ENCODE peak calls at places on chromosomes 5 and 9, in eight cellular contexts. One of them, this sample, is unnamed.
A peak's percentile ranks its signal among the peaks of the same experiment; 100 is the strongest.

GRCh38 chr9:128787583-128788156 is 617 bp downstream of the TBC1D13 start:
- DNase-seq in EH: peak; percentile 18
- DNase-seq in GM18507: no peak
- DNase-seq in central memory CD4-positive, alpha-beta T cell: peak; percentile 3
- DNase-seq in AG04450: no peak
- DNase-seq in right lobe of liver: no peak
- DNase-seq in dorsolateral prefrontal cortex: no peak
- DNase-seq in transverse colon: peak; percentile 23
- DNase-seq in this sample: no peak

GRCh38 chr9:95346021-95346420 is 28.5 kb upstream of the FANCC start:
- DNase-seq in EH: no peak
- DNase-seq in GM18507: no peak
- DNase-seq in central memory CD4-positive, alpha-beta T cell: no peak
- DNase-seq in AG04450: no peak
- DNase-seq in right lobe of liver: no peak
- DNase-seq in dorsolateral prefrontal cortex: no peak
- DNase-seq in transverse colon: no peak
- DNase-seq in this sample: no peak

GRCh38 chr9:89171693-89172092 is 6.9 kb downstream of the SHC3 start:
- DNase-seq in EH: peak; percentile 15
- DNase-seq in GM18507: no peak
- DNase-seq in central memory CD4-positive, alpha-beta T cell: no peak
- DNase-seq in AG04450: no peak
- DNase-seq in right lobe of liver: no peak
- DNase-seq in dorsolateral prefrontal cortex: no peak
- DNase-seq in transverse colon: no peak
- DNase-seq in this sample: no peak

GRCh38 chr5:105754056-105754455 is 1916.7 kb downstream of the EFNA5 start:
- DNase-seq in EH: no peak
- DNase-seq in GM18507: no peak
- DNase-seq in central memory CD4-positive, alpha-beta T cell: no peak
- DNase-seq in AG04450: no peak
- DNase-seq in right lobe of liver: no peak
- DNase-seq in dorsolateral prefrontal cortex: no peak
- DNase-seq in transverse colon: no peak
- DNase-seq in this sample: no peak

GRCh38 chr9:33198163-33198562 is 31.0 kb upstream of the B4GALT1 start:
- DNase-seq in EH: peak; percentile 52
- DNase-seq in GM18507: no peak
- DNase-seq in central memory CD4-positive, alpha-beta T cell: no peak
- DNase-seq in AG04450: no peak
- DNase-seq in right lobe of liver: no peak
- DNase-seq in dorsolateral prefrontal cortex: no peak
- DNase-seq in transverse colon: no peak
- DNase-seq in this sample: no peak

GRCh38 chr9:134406366-134407122 is 80.3 kb downstream of the RXRA start:
- DNase-seq in EH: peak; percentile 14
- DNase-seq in GM18507: no peak
- DNase-seq in central memory CD4-positive, alpha-beta T cell: no peak
- DNase-seq in AG04450: no peak
- DNase-seq in right lobe of liver: no peak
- DNase-seq in dorsolateral prefrontal cortex: peak; percentile 69
- DNase-seq in transverse colon: no peak
- DNase-seq in this sample: no peak

GRCh38 chr5:30932611-30933010 is 260.9 kb upstream of the CDH6 start:
- DNase-seq in EH: no peak
- DNase-seq in GM18507: no peak
- DNase-seq in central memory CD4-positive, alpha-beta T cell: no peak
- DNase-seq in AG04450: no peak
- DNase-seq in right lobe of liver: no peak
- DNase-seq in dorsolateral prefrontal cortex: no peak
- DNase-seq in transverse colon: no peak
- DNase-seq in this sample: no peak

GRCh38 chr9:129889936-129890717 is 54.9 kb downstream of the USP20 start:
- DNase-seq in EH: no peak
- DNase-seq in GM18507: no peak
- DNase-seq in central memory CD4-positive, alpha-beta T cell: peak; percentile 71
- DNase-seq in AG04450: no peak
- DNase-seq in right lobe of liver: no peak
- DNase-seq in dorsolateral prefrontal cortex: no peak
- DNase-seq in transverse colon: peak; percentile 69
- DNase-seq in this sample: no peak

GRCh38 chr9:95070549-95071021 is 246.9 kb downstream of the FANCC start:
- DNase-seq in EH: peak; percentile 48
- DNase-seq in GM18507: no peak
- DNase-seq in central memory CD4-positive, alpha-beta T cell: no peak
- DNase-seq in AG04450: no peak
- DNase-seq in right lobe of liver: no peak
- DNase-seq in dorsolateral prefrontal cortex: no peak
- DNase-seq in transverse colon: no peak
- DNase-seq in this sample: no peak

GRCh38 chr9:95138474-95138873 is 179.0 kb downstream of the FANCC start:
- DNase-seq in EH: no peak
- DNase-seq in GM18507: no peak
- DNase-seq in central memory CD4-positive, alpha-beta T cell: no peak
- DNase-seq in AG04450: no peak
- DNase-seq in right lobe of liver: peak; percentile 85
- DNase-seq in dorsolateral prefrontal cortex: no peak
- DNase-seq in transverse colon: no peak
- DNase-seq in this sample: no peak

GRCh38 chr9:114059047-114059803 is 18.9 kb downstream of the AMBP start:
- DNase-seq in EH: no peak
- DNase-seq in GM18507: no peak
- DNase-seq in central memory CD4-positive, alpha-beta T cell: no peak
- DNase-seq in AG04450: no peak
- DNase-seq in right lobe of liver: peak; percentile 63
- DNase-seq in dorsolateral prefrontal cortex: no peak
- DNase-seq in transverse colon: no peak
- DNase-seq in this sample: no peak

GRCh38 chr5:95870105-95870672 is 47.7 kb upstream of the GLRX start:
- DNase-seq in EH: peak; percentile 54
- DNase-seq in GM18507: no peak
- DNase-seq in central memory CD4-positive, alpha-beta T cell: no peak
- DNase-seq in AG04450: no peak
- DNase-seq in right lobe of liver: no peak
- DNase-seq in dorsolateral prefrontal cortex: no peak
- DNase-seq in transverse colon: no peak
- DNase-seq in this sample: no peak

GRCh38 chr9:124356745-124357390 is 58.4 kb downstream of the PSMB7 start:
- DNase-seq in EH: no peak
- DNase-seq in GM18507: no peak
- DNase-seq in central memory CD4-positive, alpha-beta T cell: no peak
- DNase-seq in AG04450: no peak
- DNase-seq in right lobe of liver: no peak
- DNase-seq in dorsolateral prefrontal cortex: no peak
- DNase-seq in transverse colon: no peak
- DNase-seq in this sample: no peak

GRCh38 chr5:157172408-157172807 is 6.3 kb upstream of the GARIN3 start:
- DNase-seq in EH: no peak
- DNase-seq in GM18507: peak; percentile 62
- DNase-seq in central memory CD4-positive, alpha-beta T cell: peak; percentile 81
- DNase-seq in AG04450: no peak
- DNase-seq in right lobe of liver: no peak
- DNase-seq in dorsolateral prefrontal cortex: no peak
- DNase-seq in transverse colon: peak; percentile 12
- DNase-seq in this sample: no peak

GRCh38 chr9:35731415-35732184 is 395 bp downstream of the TLN1 start:
- DNase-seq in EH: no peak
- DNase-seq in GM18507: no peak
- DNase-seq in central memory CD4-positive, alpha-beta T cell: no peak
- DNase-seq in AG04450: no peak
- DNase-seq in right lobe of liver: no peak
- DNase-seq in dorsolateral prefrontal cortex: no peak
- DNase-seq in transverse colon: no peak
- DNase-seq in this sample: no peak

GRCh38 chr5:80935811-80936385 is 24.3 kb upstream of the RASGRF2 start:
- DNase-seq in EH: no peak
- DNase-seq in GM18507: no peak
- DNase-seq in central memory CD4-positive, alpha-beta T cell: no peak
- DNase-seq in AG04450: no peak
- DNase-seq in right lobe of liver: no peak
- DNase-seq in dorsolateral prefrontal cortex: no peak
- DNase-seq in transverse colon: no peak
- DNase-seq in this sample: no peak

GRCh38 chr5:32531885-32532520 is 53.4 kb upstream of the SUB1 start:
- DNase-seq in EH: peak; percentile 88
- DNase-seq in GM18507: no peak
- DNase-seq in central memory CD4-positive, alpha-beta T cell: peak; percentile 64
- DNase-seq in AG04450: no peak
- DNase-seq in right lobe of liver: no peak
- DNase-seq in dorsolateral prefrontal cortex: no peak
- DNase-seq in transverse colon: peak; percentile 22
- DNase-seq in this sample: no peak

GRCh38 chr5:166772770-166773169 is 1518.7 kb upstream of the WWC1 start:
- DNase-seq in EH: no peak
- DNase-seq in GM18507: no peak
- DNase-seq in central memory CD4-positive, alpha-beta T cell: no peak
- DNase-seq in AG04450: no peak
- DNase-seq in right lobe of liver: no peak
- DNase-seq in dorsolateral prefrontal cortex: no peak
- DNase-seq in transverse colon: no peak
- DNase-seq in this sample: no peak

GRCh38 chr9:5499889-5500398 is 10.4 kb upstream of the PDCD1LG2 start:
- DNase-seq in EH: peak; percentile 78
- DNase-seq in GM18507: no peak
- DNase-seq in central memory CD4-positive, alpha-beta T cell: no peak
- DNase-seq in AG04450: no peak
- DNase-seq in right lobe of liver: peak; percentile 58
- DNase-seq in dorsolateral prefrontal cortex: no peak
- DNase-seq in transverse colon: no peak
- DNase-seq in this sample: peak; percentile 32

GRCh38 chr5:65672787-65673186 is 48.0 kb downstream of the SHLD3 start:
- DNase-seq in EH: peak; percentile 76
- DNase-seq in GM18507: no peak
- DNase-seq in central memory CD4-positive, alpha-beta T cell: no peak
- DNase-seq in AG04450: peak; percentile 36
- DNase-seq in right lobe of liver: no peak
- DNase-seq in dorsolateral prefrontal cortex: no peak
- DNase-seq in transverse colon: no peak
- DNase-seq in this sample: no peak